ENCODE peak calls at places on chromosomes 7 and 10, in ten cellular contexts. Y is GM20000, W is GM12865, J is fibroblast of lung, X is GM06990, R is psoas muscle, S is lower lobe of right lung, U is choroid plexus epithelial cell, F is colonic mucosa, I is astrocyte of the spinal cord. G is an unnamed sample.

GRCh38 chr7:128026551-128026950 is 4.7 kb downstream of the LRRC4 start:
- DNase-seq in U (no peak), S (no peak), I (no peak), W (no peak), R (no peak), J (no peak), F (no peak), X (no peak), Y (no peak), G (no peak)

GRCh38 chr7:47407136-47407535 is 174.8 kb downstream of the TNS3 start:
- DNase-seq in U (no peak), I (no peak), X (no peak), Y (no peak), W (no peak), S (no peak), R (no peak), F (no peak), J (no peak), G (no peak)

GRCh38 chr7:151987748-151988529 is 31.7 kb downstream of the GALNTL5 start:
- DNase-seq in S (no peak), U (peak; percentile 87), X (no peak), I (peak; percentile 56), W (no peak), R (peak; percentile 31), F (no peak), Y (no peak), J (peak; percentile 36), G (peak; percentile 85)

GRCh38 chr7:112882506-112882905 is 92.3 kb upstream of the TMEM168 start:
- DNase-seq in W (no peak), U (no peak), S (no peak), X (no peak), Y (no peak), R (no peak), I (no peak), J (no peak), F (no peak), G (no peak)

GRCh38 chr7:134935701-134936100 is 50.6 kb upstream of the AGBL3 start:
- DNase-seq in I (peak; percentile 34), Y (no peak), W (no peak), U (peak; percentile 44), R (no peak), X (no peak), F (no peak), J (no peak), S (no peak), G (peak; percentile 43)

GRCh38 chr7:36739351-36739750 is 15.1 kb upstream of the AOAH start:
- DNase-seq in I (no peak), R (no peak), F (no peak), J (no peak), Y (no peak), X (no peak), S (no peak), U (no peak), W (no peak), G (no peak)

GRCh38 chr7:51067757-51068156 is 248.9 kb downstream of the COBL start:
- DNase-seq in U (peak; percentile 88), I (peak; percentile 84), S (no peak), Y (peak; percentile 39), J (peak; percentile 80), X (no peak), R (peak; percentile 43), F (peak; percentile 72), W (peak; percentile 48), G (peak; percentile 86)

GRCh38 chr7:127251458-127252379 is 1.0 kb downstream of the GRM8 start:
- DNase-seq in U (no peak), I (no peak), R (peak; percentile 12), W (peak; percentile 32), Y (peak; percentile 78), J (no peak), S (no peak), F (peak; percentile 35), X (peak; percentile 34), G (no peak)

GRCh38 chr7:15389073-15389472 is 172.7 kb downstream of the AGMO start:
- DNase-seq in F (no peak), U (no peak), S (no peak), Y (no peak), I (no peak), J (no peak), X (no peak), R (no peak), W (no peak), G (no peak)
- TF ChIP-seq CTCF in F (no peak), U (peak; percentile 45), S (no peak), Y (no peak), I (no peak), J (no peak), X (no peak), R (no peak), W (no peak), G (peak; percentile 9)

GRCh38 chr7:31335889-31336201 is 4.7 kb downstream of the NEUROD6 start:
- DNase-seq in S (no peak), U (no peak), X (no peak), R (no peak), F (no peak), W (no peak), J (no peak), Y (no peak), I (no peak), G (no peak)

GRCh38 chr7:31340603-31341002 is at the start of gene NEUROD6:
- DNase-seq in S (no peak), U (no peak), R (no peak), I (no peak), F (no peak), J (no peak), W (no peak), Y (no peak), X (no peak), G (no peak)

GRCh38 chr7:31333301-31333700 is 7.2 kb downstream of the NEUROD6 start:
- DNase-seq in I (no peak), S (no peak), X (no peak), W (no peak), R (no peak), U (no peak), J (no peak), Y (no peak), F (no peak), G (no peak)

GRCh38 chr7:31335161-31335888 is 5.2 kb downstream of the NEUROD6 start:
- DNase-seq in X (no peak), R (no peak), I (no peak), J (peak; percentile 6), F (no peak), U (no peak), W (no peak), S (no peak), Y (no peak), G (no peak)

DNA sequence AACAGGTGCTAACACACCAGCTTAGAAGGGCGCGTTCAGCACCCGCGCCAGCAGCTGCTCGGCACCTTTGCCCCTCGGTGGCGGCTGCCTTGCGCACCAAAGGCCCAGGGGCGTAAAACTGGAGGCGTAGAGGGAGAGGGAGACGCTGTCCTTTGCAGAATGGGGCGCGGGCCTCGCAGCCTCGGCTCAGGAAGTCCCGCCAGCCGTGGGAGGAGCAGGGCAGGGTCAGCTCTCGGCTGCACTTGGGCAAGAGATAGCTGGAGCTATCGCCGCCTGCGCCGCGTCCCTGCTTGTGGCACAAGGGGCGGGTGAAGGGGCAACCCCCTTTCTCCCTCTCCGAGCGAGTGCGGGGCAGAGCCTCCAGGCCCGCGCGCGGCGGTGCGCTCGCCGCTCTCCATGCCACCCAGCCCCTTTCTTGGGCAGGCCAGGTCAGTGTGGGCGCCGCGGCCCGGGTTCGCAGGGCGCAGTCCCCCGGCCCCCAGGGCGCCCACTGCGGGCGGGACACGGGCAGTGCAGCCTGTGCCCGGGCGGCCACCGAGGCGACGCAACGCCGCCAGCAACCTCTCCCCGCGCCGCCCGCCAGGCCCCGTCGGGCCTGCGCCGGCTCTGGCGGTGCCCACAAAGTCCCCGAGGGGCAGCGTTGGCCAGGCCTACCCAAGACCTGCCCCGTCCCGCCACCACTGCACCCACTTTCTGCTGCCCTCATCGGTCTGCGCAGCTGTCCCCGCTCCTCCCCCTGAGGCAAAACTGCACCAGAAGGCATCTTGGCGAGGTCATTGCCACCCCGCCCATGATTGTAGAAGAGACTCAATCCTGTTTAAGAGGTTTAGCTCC is 4.1 kb downstream of the NEUROD6 start:
- DNase-seq in W (no peak), R (no peak), S (no peak), J (no peak), Y (no peak), I (no peak), X (no peak), U (no peak), F (no peak), G (no peak)
- TF ChIP-seq CTCF in W (no peak), R (no peak), S (no peak), J (no peak), Y (no peak), I (no peak), X (no peak), U (no peak), F (no peak), G (no peak)

DNA sequence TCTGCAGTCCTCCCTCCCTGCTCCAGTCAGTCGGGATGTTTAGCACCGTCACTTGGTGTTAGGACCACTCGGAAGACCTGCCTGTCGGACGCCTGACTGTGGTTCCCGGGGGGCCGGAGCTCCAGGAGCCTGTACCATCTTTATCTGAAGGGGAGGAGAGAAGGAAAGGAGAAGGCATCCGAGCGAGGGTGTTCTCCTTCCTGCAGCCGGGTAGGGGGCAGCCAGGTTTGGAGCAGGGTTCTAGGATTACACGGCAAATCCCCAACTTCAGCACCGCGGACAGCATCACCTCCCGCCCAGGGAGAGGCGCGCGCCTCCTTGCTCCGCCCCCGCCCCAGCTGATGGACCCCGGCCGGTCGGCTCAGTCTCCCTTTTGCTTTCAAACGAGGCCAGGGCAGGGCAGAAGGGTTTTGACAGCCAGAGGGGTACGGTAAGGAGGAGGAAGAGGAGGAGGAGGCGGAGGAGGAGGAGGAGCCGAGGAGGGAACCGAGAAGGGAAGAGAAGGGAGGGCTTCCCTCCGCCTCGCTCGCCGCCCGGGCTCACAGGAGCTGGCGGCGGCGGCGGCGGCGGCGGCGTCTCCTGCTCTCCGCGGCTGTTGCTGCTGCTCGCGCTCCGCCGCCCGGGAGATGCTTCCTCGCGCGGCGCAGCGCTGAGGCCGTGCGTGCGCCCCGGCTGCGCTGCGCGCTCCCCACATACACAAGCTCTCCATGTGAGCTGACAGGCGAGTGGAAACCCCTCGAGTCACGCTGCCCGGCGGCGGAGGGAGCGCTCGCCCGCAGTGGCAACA is 743 bp upstream of the CNTNAP2 start:
- DNase-seq in W (peak; percentile 4), X (no peak), S (peak; percentile 52), J (peak; percentile 67), R (peak; percentile 16), U (peak; percentile 67), I (peak; percentile 61), Y (peak; percentile 47), F (peak; percentile 42), G (peak; percentile 10)
- TF ChIP-seq CTCF in W (no peak), X (no peak), S (no peak), J (no peak), R (no peak), U (peak; percentile 16), I (no peak), Y (no peak), F (no peak), G (no peak)

GRCh38 chr10:74418285-74418872 is 267.4 kb downstream of the ADK start:
- DNase-seq in W (no peak), I (peak; percentile 40), F (no peak), J (peak; percentile 32), R (no peak), S (no peak), X (no peak), U (peak; percentile 29), Y (no peak), G (no peak)

GRCh38 chr10:74424565-74424964 is 273.5 kb downstream of the ADK start:
- DNase-seq in J (no peak), W (no peak), I (no peak), R (no peak), Y (no peak), X (no peak), F (no peak), S (no peak), U (no peak), G (no peak)

GRCh38 chr10:74415440-74415839 is 264.4 kb downstream of the ADK start:
- DNase-seq in U (no peak), Y (no peak), S (no peak), W (no peak), X (no peak), F (no peak), J (no peak), I (no peak), R (no peak), G (no peak)

GRCh38 chr10:74417397-74417796 is 266.4 kb downstream of the ADK start:
- DNase-seq in I (no peak), W (no peak), F (no peak), U (no peak), J (no peak), Y (no peak), X (no peak), S (no peak), R (no peak), G (no peak)

DNA sequence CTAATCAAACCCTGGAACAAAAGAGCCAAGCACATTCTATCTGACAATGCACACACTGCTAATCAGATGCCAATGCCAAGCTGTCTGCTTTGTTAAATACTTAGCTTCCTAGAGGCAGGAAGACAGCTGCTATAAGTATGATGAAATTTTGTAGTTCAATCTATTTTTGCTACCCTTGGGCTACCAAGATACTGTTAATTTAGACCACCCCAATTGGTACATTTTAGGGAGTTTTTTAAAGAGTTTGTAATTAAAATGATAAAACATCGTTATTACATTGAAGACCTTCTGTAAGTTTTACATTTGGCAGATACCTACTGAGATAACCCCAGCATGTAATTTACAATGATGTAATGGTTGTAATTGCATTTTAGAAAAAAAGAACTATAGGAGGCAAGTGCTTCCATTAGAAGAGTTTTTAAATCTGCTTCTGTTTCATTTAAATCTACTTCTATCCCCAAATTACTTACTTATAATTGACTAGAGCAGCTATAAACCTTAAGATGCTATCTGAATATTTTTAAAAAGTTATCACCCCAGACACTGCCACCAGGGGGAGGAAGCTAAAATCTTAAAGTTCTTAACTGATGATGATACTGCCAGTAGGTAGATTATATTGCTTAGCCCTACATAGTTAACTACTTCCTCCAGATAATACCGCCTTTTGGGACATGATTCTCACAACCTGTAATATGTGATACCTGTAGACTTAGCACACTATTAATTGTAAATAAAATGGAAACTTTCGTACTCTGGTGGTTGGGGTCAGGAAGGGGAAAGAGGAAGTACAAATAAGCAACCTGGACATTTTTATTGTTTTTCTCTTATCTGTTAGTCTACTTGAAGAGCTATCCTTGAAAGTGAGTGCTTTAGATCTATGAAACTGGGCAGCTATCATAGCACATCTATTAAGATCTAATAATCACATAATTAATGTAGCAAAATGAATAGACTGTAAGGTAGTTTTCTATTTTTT is 268.8 kb downstream of the ADK start:
- DNase-seq in J (peak; percentile 41), W (peak; percentile 45), I (peak; percentile 29), F (peak; percentile 24), S (no peak), U (peak; percentile 53), Y (peak; percentile 14), R (no peak), X (peak; percentile 46), G (peak; percentile 42)
- TF ChIP-seq CTCF in J (peak; percentile 35), W (peak; percentile 25), I (peak; percentile 45), F (peak; percentile 32), S (peak; percentile 38), U (peak; percentile 61), Y (peak; percentile 5), R (peak; percentile 29), X (peak; percentile 46), G (peak; percentile 50)